ENCODE peak calls at places on chromosomes 5 and 9, in five cellular contexts. Y is HCT116, I is fibroblast of the conjunctiva, G is T follicular helper cell, J is NCI-H2029 treated with DMSO at 0.1 percent for 48 hours. M is an unnamed sample.

GRCh38 chr5:109028608-109029299 is 281.1 kb downstream of the FER start:
- DNase-seq in I (no peak), Y (no peak), J (no peak), G (no peak), M (no peak)

GRCh38 chr9:5389109-5389732 is 48.5 kb downstream of the PLGRKT start:
- DNase-seq in Y (no peak), G (no peak), J (no peak), I (peak; percentile 16), M (no peak)

GRCh38 chr5:157994906-157995519 is 136.1 kb upstream of the CLINT1 start:
- DNase-seq in I (peak; percentile 47), Y (peak; percentile 46), G (peak; percentile 12), J (peak; percentile 22), M (peak; percentile 51)

GRCh38 chr9:134364391-134365114 is 38.3 kb downstream of the RXRA start:
- DNase-seq in I (no peak), J (no peak), Y (no peak), G (no peak), M (no peak)

GRCh38 chr5:65163698-65164097 is 318.0 kb downstream of the ADAMTS6 start:
- DNase-seq in J (no peak), G (no peak), I (no peak), Y (no peak), M (no peak)

GRCh38 chr9:6024035-6024554 is 8.7 kb upstream of the RANBP6 start:
- DNase-seq in Y (peak; percentile 66), I (no peak), G (no peak), J (no peak), M (no peak)

GRCh38 chr9:118644066-118644465 is 725.2 kb downstream of the BRINP1 start:
- DNase-seq in I (no peak), G (no peak), J (no peak), Y (no peak), M (no peak)

GRCh38 chr5:39523821-39524220 is 99.0 kb upstream of the DAB2 start:
- DNase-seq in Y (no peak), J (no peak), I (no peak), G (no peak), M (no peak)

GRCh38 chr5:1897816-1898450 is 15.2 kb upstream of the IRX4 start:
- DNase-seq in G (no peak), Y (no peak), I (no peak), J (no peak), M (no peak)

GRCh38 chr5:159844267-159844666 is 72.0 kb upstream of the ADRA1B start:
- DNase-seq in Y (no peak), G (no peak), J (no peak), I (no peak), M (no peak)

GRCh38 chr5:139481122-139481533 is 1.4 kb downstream of the STING1 start:
- DNase-seq in I (no peak), G (no peak), J (no peak), Y (no peak), M (peak; percentile 77)

GRCh38 chr5:127423173-127423798 is 94.2 kb upstream of the PRRC1 start:
- DNase-seq in G (no peak), Y (no peak), J (no peak), I (no peak), M (no peak)

GRCh38 chr5:163509288-163510040 is 4.0 kb downstream of the MAT2B start:
- DNase-seq in J (no peak), Y (no peak), G (no peak), I (peak; percentile 65), M (no peak)

GRCh38 chr5:50853151-50853550 is 186.7 kb downstream of the PARP8 start:
- DNase-seq in G (no peak), I (no peak), Y (no peak), J (no peak), M (no peak)

GRCh38 chr5:120457839-120458507 is 6.1 kb upstream of the PRR16 start:
- DNase-seq in Y (peak; percentile 59), I (no peak), G (no peak), J (peak; percentile 21), M (peak; percentile 80)

GRCh38 chr5:60810438-60811085 is 33.5 kb downstream of the ELOVL7 start:
- DNase-seq in G (no peak), I (no peak), Y (no peak), J (no peak), M (no peak)

GRCh38 chr5:66958984-66959641 is 237.5 kb downstream of the CD180 start:
- DNase-seq in Y (no peak), J (peak; percentile 63), I (peak; percentile 79), G (no peak), M (peak; percentile 28)

GRCh38 chr9:98484218-98484617 is 224.5 kb downstream of the GABBR2 start:
- DNase-seq in I (no peak), G (no peak), J (no peak), Y (no peak), M (no peak)

GRCh38 chr5:73917433-73917832 is 291.4 kb downstream of the ARHGEF28 start:
- DNase-seq in J (peak; percentile 56), G (no peak), I (no peak), Y (no peak), M (no peak)

GRCh38 chr5:60842859-60843692 is 993 bp downstream of the ELOVL7 start:
- DNase-seq in I (no peak), J (no peak), G (no peak), Y (no peak), M (no peak)

GRCh38 chr9:137303031-137303892 is 1.2 kb upstream of the NRARP start:
- DNase-seq in I (no peak), Y (no peak), G (no peak), J (no peak), M (peak; percentile 44)

GRCh38 chr5:157358871-157359270 is 92.9 kb downstream of the CYFIP2 start:
- DNase-seq in I (no peak), G (no peak), Y (no peak), J (no peak), M (no peak)

GRCh38 chr5:12669326-12669725 is 765.1 kb upstream of the CTNND2 start:
- DNase-seq in J (no peak), Y (no peak), G (no peak), I (no peak), M (no peak)

GRCh38 chr9:134889386-134890214 is 9.0 kb downstream of the FCN2 start:
- DNase-seq in I (no peak), J (no peak), Y (no peak), G (no peak), M (peak; percentile 14)

GRCh38 chr9:130023147-130023787 is 19.7 kb downstream of the FNBP1 start:
- DNase-seq in G (no peak), I (no peak), Y (no peak), J (no peak), M (no peak)

GRCh38 chr5:130541617-130542221 is 623.3 kb downstream of the HINT1 start:
- DNase-seq in J (no peak), G (no peak), Y (no peak), I (no peak), M (no peak)

M was measured in ovary.